ENCODE peak calls at places on chromosome 14, in ten cellular contexts. Q is adrenal gland, B is heart left ventricle, S is neural progenitor cell, C is HCT116, G is kidney epithelial cell, F is choroid plexus epithelial cell, U is uterus, D is fibroblast of villous mesenchyme, Z is PC-9. H is an unnamed sample.
A peak's percentile ranks its signal among the peaks of the same experiment; 100 is the strongest.

GRCh38 chr14:28101992-28102391 is 664.6 kb upstream of the FOXG1 start:
- DNase-seq in F (no peak), B (no peak), C (no peak), D (no peak), S (no peak), Q (no peak), U (no peak), Z (no peak), G (no peak), H (no peak)

GRCh38 chr14:23085458-23085857 is 9.5 kb downstream of the ACIN1 start:
- DNase-seq in U (no peak), B (no peak), F (peak; percentile 42), G (no peak), D (peak; percentile 20), S (no peak), C (no peak), Z (no peak), Q (no peak), H (no peak)

GRCh38 chr14:100950024-100950423 is 46.5 kb upstream of the RTL1 start:
- DNase-seq in U (no peak), F (peak; percentile 38), Z (no peak), C (no peak), G (no peak), B (no peak), D (no peak), Q (no peak), S (no peak), H (no peak)

GRCh38 chr14:100730530-100730929 is 3.8 kb downstream of the DLK1 start:
- DNase-seq in C (no peak), B (no peak), Q (no peak), Z (no peak), D (no peak), U (no peak), G (no peak), S (no peak), F (no peak), H (no peak)

GRCh38 chr14:85254718-85255117 is 275.2 kb upstream of the FLRT2 start:
- DNase-seq in Z (no peak), F (peak; percentile 47), G (no peak), S (no peak), D (peak; percentile 12), Q (no peak), C (no peak), U (no peak), B (no peak), H (no peak)

GRCh38 chr14:55094630-55095157 is 34.4 kb upstream of the LGALS3 start:
- DNase-seq in Q (no peak), S (no peak), Z (peak; percentile 70), U (no peak), G (no peak), D (peak; percentile 66), C (no peak), B (no peak), F (peak; percentile 63), H (no peak)

GRCh38 chr14:26174395-26174794 is 423.4 kb downstream of the NOVA1 start:
- DNase-seq in D (peak; percentile 6), U (no peak), S (no peak), B (no peak), Z (no peak), G (no peak), F (no peak), Q (no peak), C (no peak), H (no peak)

GRCh38 chr14:67515386-67516079 is 17.6 kb upstream of the PLEKHH1 start:
- DNase-seq in F (no peak), G (no peak), B (peak; percentile 72), D (no peak), S (no peak), Q (no peak), C (no peak), U (no peak), Z (no peak), H (no peak)

DNA sequence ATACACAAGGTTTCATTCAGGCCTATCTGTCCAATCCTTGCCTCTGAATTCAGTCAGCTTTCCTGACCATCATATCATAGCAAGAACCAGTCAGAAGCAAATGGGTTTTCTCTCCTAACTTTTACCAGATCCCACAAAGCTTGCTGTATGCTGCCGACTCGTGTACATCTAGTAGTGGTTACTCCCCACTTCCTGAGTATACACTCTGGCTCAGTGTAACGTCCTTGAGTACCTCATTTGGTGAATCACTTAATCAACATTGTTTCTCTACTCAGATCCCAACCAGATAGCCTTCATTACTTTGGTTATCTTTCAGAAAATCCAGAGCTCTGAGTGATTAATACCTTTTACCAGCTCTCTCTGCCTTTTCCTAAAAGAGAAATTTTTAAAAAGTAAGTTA is 728.2 kb downstream of the GALC start:
- DNase-seq in C (no peak), S (no peak), Q (no peak), D (no peak), U (no peak), B (no peak), G (no peak), Z (no peak), F (no peak), H (no peak)
- H3K4me3 ChIP-seq in C (no peak overlapping the region), S (no peak overlapping the region), Q (no peak overlapping the region), D (no peak overlapping the region), U (no peak overlapping the region), B (no peak overlapping the region), G (no peak overlapping the region), Z (no peak overlapping the region), F (no peak overlapping the region), H (no peak overlapping the region)

GRCh38 chr14:99394602-99395001 is 86.1 kb downstream of the SETD3 start:
- DNase-seq in U (no peak), Z (no peak), B (no peak), F (no peak), C (no peak), Q (no peak), S (no peak), G (no peak), D (no peak), H (no peak)

GRCh38 chr14:99391671-99392070 is 89.0 kb downstream of the SETD3 start:
- DNase-seq in U (no peak), Z (no peak), D (peak; percentile 82), Q (no peak), G (no peak), B (no peak), F (no peak), C (no peak), S (no peak), H (peak; percentile 10)

GRCh38 chr14:99395904-99396530 is 84.6 kb downstream of the SETD3 start:
- DNase-seq in C (peak; percentile 7), U (no peak), F (peak; percentile 61), G (peak; percentile 55), D (peak; percentile 36), Z (no peak), S (no peak), B (no peak), Q (no peak), H (no peak)

GRCh38 chr14:99389171-99389826 is 91.4 kb downstream of the SETD3 start:
- DNase-seq in Q (no peak), C (peak; percentile 16), B (no peak), F (peak; percentile 30), U (no peak), D (peak; percentile 33), S (peak; percentile 80), Z (no peak), G (no peak), H (no peak)

DNA sequence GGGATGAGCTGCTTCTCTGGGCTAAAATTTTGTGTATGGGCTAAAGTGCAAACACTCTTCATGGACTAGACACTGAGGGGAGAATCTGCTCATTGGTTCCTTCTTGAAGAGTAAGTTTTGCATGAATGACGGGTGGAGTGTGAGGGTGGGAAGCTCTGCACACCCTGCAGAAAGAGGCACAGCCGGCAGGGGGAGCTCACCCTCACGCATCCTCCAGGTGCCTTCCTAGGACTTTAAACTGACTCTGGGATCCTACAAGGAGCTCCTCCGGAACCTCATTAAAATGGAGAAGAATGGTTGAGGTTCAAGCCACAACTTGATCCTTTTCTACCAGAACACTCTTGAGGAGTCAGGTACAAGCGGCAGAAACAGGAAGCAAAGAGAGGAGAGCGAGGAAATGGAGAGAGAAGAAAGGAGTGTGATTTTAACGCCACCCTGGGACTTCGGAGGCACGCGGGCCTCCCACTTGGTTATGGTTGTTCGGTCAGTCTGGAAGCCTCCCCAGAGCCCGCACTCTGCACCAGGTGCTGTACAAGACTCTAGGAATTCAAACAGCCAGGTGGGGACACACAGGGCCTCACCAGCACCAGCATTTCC is 87.5 kb downstream of the SETD3 start:
- DNase-seq in D (peak; percentile 37), S (peak; percentile 70), B (no peak), Z (no peak), C (peak; percentile 15), G (no peak), F (peak; percentile 62), U (no peak), Q (no peak), H (no peak)
- TF ChIP-seq CTCF in D (peak; percentile 81), S (peak; percentile 83), B (peak; percentile 74), Z (peak; percentile 61), C (peak; percentile 94), G (peak; percentile 89), F (peak; percentile 91), U (no peak), Q (peak; percentile 44), H (peak; percentile 85)

DNA sequence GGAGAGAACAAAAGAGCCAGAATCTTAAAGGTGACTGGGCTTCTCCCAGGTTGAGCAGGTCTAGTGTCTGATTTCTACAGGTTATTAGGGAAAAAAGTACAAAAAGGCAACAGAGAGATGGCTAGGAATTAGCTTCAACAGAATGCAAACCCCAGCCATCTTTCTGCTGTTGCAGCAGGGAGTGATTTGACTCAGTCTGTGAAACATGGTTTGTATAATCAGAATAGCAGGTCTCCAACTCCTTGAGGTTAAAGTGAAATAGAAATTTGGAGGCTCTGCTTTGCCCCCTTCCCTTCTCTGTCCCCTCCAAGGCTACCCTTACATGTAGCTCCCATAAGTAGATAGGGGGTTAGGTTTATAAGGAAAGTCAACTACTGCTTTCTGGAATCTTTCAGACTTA is 105.8 kb downstream of the AKAP6 start:
- DNase-seq in U (no peak), Q (no peak), S (no peak), D (no peak), G (no peak), F (no peak), B (no peak), Z (no peak), C (no peak), H (no peak)
- H3K4me3 ChIP-seq in U (no peak overlapping the region), Q (no peak overlapping the region), S (no peak overlapping the region), D (no peak overlapping the region), G (no peak overlapping the region), F (no peak overlapping the region), B (no peak overlapping the region), Z (no peak overlapping the region), C (no peak overlapping the region), H (no peak overlapping the region)

DNA sequence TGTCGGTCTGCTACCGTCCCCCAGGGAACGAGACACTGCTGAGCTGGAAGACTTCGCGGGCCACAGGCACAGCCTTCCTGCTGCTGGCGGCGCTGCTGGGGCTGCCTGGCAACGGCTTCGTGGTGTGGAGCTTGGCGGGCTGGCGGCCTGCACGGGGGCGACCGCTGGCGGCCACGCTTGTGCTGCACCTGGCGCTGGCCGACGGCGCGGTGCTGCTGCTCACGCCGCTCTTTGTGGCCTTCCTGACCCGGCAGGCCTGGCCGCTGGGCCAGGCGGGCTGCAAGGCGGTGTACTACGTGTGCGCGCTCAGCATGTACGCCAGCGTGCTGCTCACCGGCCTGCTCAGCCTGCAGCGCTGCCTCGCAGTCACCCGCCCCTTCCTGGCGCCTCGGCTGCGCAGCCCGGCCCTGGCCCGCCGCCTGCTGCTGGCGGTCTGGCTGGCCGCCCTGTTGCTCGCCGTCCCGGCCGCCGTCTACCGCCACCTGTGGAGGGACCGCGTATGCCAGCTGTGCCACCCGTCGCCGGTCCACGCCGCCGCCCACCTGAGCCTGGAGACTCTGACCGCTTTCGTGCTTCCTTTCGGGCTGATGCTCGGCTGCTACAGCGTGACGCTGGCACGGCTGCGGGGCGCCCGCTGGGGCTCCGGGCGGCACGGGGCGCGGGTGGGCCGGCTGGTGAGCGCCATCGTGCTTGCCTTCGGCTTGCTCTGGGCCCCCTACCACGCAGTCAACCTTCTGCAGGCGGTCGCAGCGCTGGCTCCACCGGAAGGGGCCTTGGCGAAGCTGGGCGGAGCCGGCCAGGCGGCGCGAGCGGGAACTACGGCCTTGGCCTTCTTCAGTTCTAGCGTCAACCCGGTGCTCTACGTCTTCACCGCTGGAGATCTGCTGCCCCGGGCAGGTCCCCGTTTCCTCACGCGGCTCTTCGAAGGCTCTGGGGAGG is at the start of gene LTB4R:
- DNase-seq in Z (no peak), F (peak; percentile 86), D (peak; percentile 58), Q (peak; percentile 89), C (no peak), S (no peak), B (peak; percentile 91), U (no peak), G (peak; percentile 31), H (no peak)
- TF ChIP-seq CTCF in Z (no peak), F (peak; percentile 9), D (peak; percentile 4), Q (no peak), C (no peak), S (no peak), B (peak; percentile 59), U (no peak), G (peak; percentile 22), H (peak; percentile 33)